ENCODE peak calls at places on chromosomes 5 and 9, in nine cellular contexts. A is midbrain; X is ovary; O is HTR-8/SVneo; E is GM10248; N is stimulated activated CD4-positive, alpha-beta T cell treated with anti-CD3 and anti-CD28 coated beads, Interleukin-2, amount 100 ng/mL, for 4 hours; R is NCI-H2107; W is NCI-H1092; K is AG10803. D is an unnamed sample.

GRCh38 chr9:134518004-134518606 is 123.5 kb upstream of the COL5A1 start:
- DNase-seq in A (no peak), X (no peak), O (no peak), E (no peak), N (no peak), R (no peak), W (no peak), K (peak; percentile 74), D (no peak)

GRCh38 chr9:96567203-96567700 is 52.4 kb downstream of the CDC14B start:
- DNase-seq in A (peak; percentile 57), X (no peak), O (peak; percentile 40), E (peak; percentile 54), N (no peak), R (no peak), W (no peak), K (peak; percentile 53), D (no peak)

GRCh38 chr9:21015122-21015815 is 16.2 kb downstream of the HACD4 start:
- DNase-seq in A (no peak), X (no peak), O (no peak), E (no peak), N (no peak), R (no peak), W (no peak), K (peak; percentile 36), D (no peak)

GRCh38 chr9:129143031-129143441 is 31.8 kb downstream of the PTPA start:
- DNase-seq in A (peak; percentile 84), X (peak; percentile 92), O (peak; percentile 76), E (peak; percentile 86), N (peak; percentile 60), R (peak; percentile 22), W (peak; percentile 18), K (peak; percentile 93), D (peak; percentile 64)

GRCh38 chr9:138024831-138025291 is 147.3 kb downstream of the CACNA1B start:
- DNase-seq in A (no peak), X (no peak), O (no peak), E (no peak), N (no peak), R (no peak), W (no peak), K (no peak), D (no peak)

GRCh38 chr9:107024193-107024592 is 161.2 kb downstream of the ZNF462 start:
- DNase-seq in A (no peak), X (no peak), O (no peak), E (no peak), N (no peak), R (no peak), W (no peak), K (no peak), D (no peak)

GRCh38 chr5:114419941-114420340 is 58.1 kb downstream of the KCNN2 start:
- DNase-seq in A (no peak), X (no peak), O (no peak), E (no peak), N (no peak), R (no peak), W (no peak), K (peak; percentile 1), D (no peak)

GRCh38 chr5:52132053-52132452 is 655.7 kb upstream of the ITGA1 start:
- DNase-seq in A (no peak), X (no peak), O (no peak), E (no peak), N (no peak), R (no peak), W (no peak), K (no peak), D (no peak)

GRCh38 chr5:107957023-107957422 is 286.3 kb upstream of the EFNA5 start:
- DNase-seq in A (no peak), X (no peak), O (no peak), E (no peak), N (no peak), R (no peak), W (no peak), K (no peak), D (no peak)

GRCh38 chr9:134692573-134692860 is 50.9 kb downstream of the COL5A1 start:
- DNase-seq in A (no peak), X (no peak), O (no peak), E (no peak), N (no peak), R (no peak), W (no peak), K (no peak), D (no peak)

GRCh38 chr5:170571331-170571731 is 67.5 kb downstream of the KCNIP1 start:
- DNase-seq in A (no peak), X (no peak), O (peak; percentile 86), E (no peak), N (no peak), R (no peak), W (no peak), K (peak; percentile 72), D (no peak)

GRCh38 chr9:114898741-114899140 is 31.6 kb downstream of the TNFSF8 start:
- DNase-seq in A (no peak), X (no peak), O (no peak), E (peak; percentile 28), N (peak; percentile 61), R (no peak), W (no peak), K (no peak), D (no peak)

GRCh38 chr5:92332039-92332438 is 948.9 kb upstream of the ARRDC3 start:
- DNase-seq in A (no peak), X (no peak), O (no peak), E (no peak), N (no peak), R (no peak), W (no peak), K (peak; percentile 22), D (no peak)

GRCh38 chr5:58133631-58134296 is 326.1 kb downstream of the PLK2 start:
- DNase-seq in A (no peak), X (no peak), O (no peak), E (no peak), N (no peak), R (no peak), W (no peak), K (peak; percentile 96), D (no peak)

D was measured in activated B cell treated with CpG ODN at 0.5 μM for 24 hours.